ENCODE peak calls at places on chromosomes 4 and X, in eight cellular contexts. One of them, this sample, is unnamed.

GRCh38 chr4:8582941-8583654 is 2.9 kb downstream of the GPR78 start:
- DNase-seq in activated B cell treated with CpG ODN at 0.5 μM for 24 hours: no peak
- DNase-seq in AG04450: no peak
- DNase-seq in GM20000: no peak
- DNase-seq in tibial artery: peak
- DNase-seq in GM06990: no peak
- DNase-seq in nephron progenitor cell: no peak
- DNase-seq in colonic mucosa: no peak
- DNase-seq in this sample: no peak

GRCh38 chrX:15350329-15350996 is 15.1 kb upstream of the PIGA start:
- DNase-seq in activated B cell treated with CpG ODN at 0.5 μM for 24 hours: no peak
- DNase-seq in AG04450: no peak
- DNase-seq in GM20000: no peak
- DNase-seq in tibial artery: no peak
- DNase-seq in GM06990: no peak
- DNase-seq in nephron progenitor cell: peak
- DNase-seq in colonic mucosa: no peak
- DNase-seq in this sample: no peak

GRCh38 chr4:96519291-96519690 is 679.4 kb downstream of the PDHA2 start:
- DNase-seq in activated B cell treated with CpG ODN at 0.5 μM for 24 hours: no peak
- DNase-seq in AG04450: no peak
- DNase-seq in GM20000: no peak
- DNase-seq in tibial artery: no peak
- DNase-seq in GM06990: no peak
- DNase-seq in nephron progenitor cell: no peak
- DNase-seq in colonic mucosa: no peak
- DNase-seq in this sample: no peak

GRCh38 chr4:185004562-185005208 is 13.6 kb upstream of the HELT start:
- DNase-seq in activated B cell treated with CpG ODN at 0.5 μM for 24 hours: no peak
- DNase-seq in AG04450: no peak
- DNase-seq in GM20000: no peak
- DNase-seq in tibial artery: peak
- DNase-seq in GM06990: no peak
- DNase-seq in nephron progenitor cell: peak
- DNase-seq in colonic mucosa: peak
- DNase-seq in this sample: no peak

GRCh38 chr4:142909908-142910307 is 63.8 kb upstream of the INPP4B start:
- DNase-seq in activated B cell treated with CpG ODN at 0.5 μM for 24 hours: no peak
- DNase-seq in AG04450: no peak
- DNase-seq in GM20000: no peak
- DNase-seq in tibial artery: no peak
- DNase-seq in GM06990: no peak
- DNase-seq in nephron progenitor cell: no peak
- DNase-seq in colonic mucosa: no peak
- DNase-seq in this sample: no peak

GRCh38 chrX:15744181-15744867 is 6.3 kb downstream of the CA5B start:
- DNase-seq in activated B cell treated with CpG ODN at 0.5 μM for 24 hours: no peak
- DNase-seq in AG04450: no peak
- DNase-seq in GM20000: no peak
- DNase-seq in tibial artery: no peak
- DNase-seq in GM06990: no peak
- DNase-seq in nephron progenitor cell: peak
- DNase-seq in colonic mucosa: no peak
- DNase-seq in this sample: no peak

GRCh38 chr4:106306561-106306960 is 9.4 kb downstream of the TBCK start:
- DNase-seq in activated B cell treated with CpG ODN at 0.5 μM for 24 hours: no peak
- DNase-seq in AG04450: no peak
- DNase-seq in GM20000: no peak
- DNase-seq in tibial artery: no peak
- DNase-seq in GM06990: no peak
- DNase-seq in nephron progenitor cell: no peak
- DNase-seq in colonic mucosa: no peak
- DNase-seq in this sample: no peak

GRCh38 chr4:152528060-152528459 is 7.8 kb downstream of the FBXW7 start:
- DNase-seq in activated B cell treated with CpG ODN at 0.5 μM for 24 hours: no peak
- DNase-seq in AG04450: no peak
- DNase-seq in GM20000: no peak
- DNase-seq in tibial artery: no peak
- DNase-seq in GM06990: no peak
- DNase-seq in nephron progenitor cell: no peak
- DNase-seq in colonic mucosa: no peak
- DNase-seq in this sample: no peak

GRCh38 chr4:1234296-1234695 is 14.6 kb downstream of the CTBP1 start:
- DNase-seq in activated B cell treated with CpG ODN at 0.5 μM for 24 hours: no peak
- DNase-seq in AG04450: no peak
- DNase-seq in GM20000: no peak
- DNase-seq in tibial artery: peak
- DNase-seq in GM06990: no peak
- DNase-seq in nephron progenitor cell: no peak
- DNase-seq in colonic mucosa: no peak
- DNase-seq in this sample: no peak

GRCh38 chr4:183507928-183508327 is 3.1 kb downstream of the ING2 start:
- DNase-seq in activated B cell treated with CpG ODN at 0.5 μM for 24 hours: no peak
- DNase-seq in AG04450: no peak
- DNase-seq in GM20000: no peak
- DNase-seq in tibial artery: no peak
- DNase-seq in GM06990: no peak
- DNase-seq in nephron progenitor cell: no peak
- DNase-seq in colonic mucosa: peak
- DNase-seq in this sample: no peak

GRCh38 chrX:55801811-55802210 is 84.3 kb downstream of the RRAGB start:
- DNase-seq in activated B cell treated with CpG ODN at 0.5 μM for 24 hours: no peak
- DNase-seq in AG04450: no peak
- DNase-seq in GM20000: no peak
- DNase-seq in tibial artery: no peak
- DNase-seq in GM06990: no peak
- DNase-seq in nephron progenitor cell: no peak
- DNase-seq in colonic mucosa: no peak
- DNase-seq in this sample: no peak

GRCh38 chrX:10109695-10110094 is 47.1 kb upstream of the CLCN4 start:
- DNase-seq in activated B cell treated with CpG ODN at 0.5 μM for 24 hours: no peak
- DNase-seq in AG04450: no peak
- DNase-seq in GM20000: no peak
- DNase-seq in tibial artery: no peak
- DNase-seq in GM06990: no peak
- DNase-seq in nephron progenitor cell: no peak
- DNase-seq in colonic mucosa: peak
- DNase-seq in this sample: no peak

GRCh38 chr4:3420956-3421355 is 20.8 kb upstream of the HGFAC start:
- DNase-seq in activated B cell treated with CpG ODN at 0.5 μM for 24 hours: no peak
- DNase-seq in AG04450: no peak
- DNase-seq in GM20000: no peak
- DNase-seq in tibial artery: no peak
- DNase-seq in GM06990: no peak
- DNase-seq in nephron progenitor cell: no peak
- DNase-seq in colonic mucosa: no peak
- DNase-seq in this sample: no peak

GRCh38 chr4:140641789-140642439 is 73.2 kb upstream of the UCP1 start:
- DNase-seq in activated B cell treated with CpG ODN at 0.5 μM for 24 hours: no peak
- DNase-seq in AG04450: no peak
- DNase-seq in GM20000: no peak
- DNase-seq in tibial artery: no peak
- DNase-seq in GM06990: no peak
- DNase-seq in nephron progenitor cell: no peak
- DNase-seq in colonic mucosa: no peak
- DNase-seq in this sample: no peak

GRCh38 chrX:1452497-1453389 is at the start of gene ASMTL:
- DNase-seq in activated B cell treated with CpG ODN at 0.5 μM for 24 hours: peak
- DNase-seq in AG04450: peak
- DNase-seq in GM20000: peak
- DNase-seq in tibial artery: peak
- DNase-seq in GM06990: peak
- DNase-seq in nephron progenitor cell: peak
- DNase-seq in colonic mucosa: peak
- DNase-seq in this sample: peak

GRCh38 chr4:126938023-126938422 is 694.7 kb upstream of the INTU start:
- DNase-seq in activated B cell treated with CpG ODN at 0.5 μM for 24 hours: no peak
- DNase-seq in AG04450: no peak
- DNase-seq in GM20000: no peak
- DNase-seq in tibial artery: no peak
- DNase-seq in GM06990: no peak
- DNase-seq in nephron progenitor cell: no peak
- DNase-seq in colonic mucosa: no peak
- DNase-seq in this sample: no peak

GRCh38 chrX:17859609-17860178 is 1.4 kb downstream of the RAI2 start:
- DNase-seq in activated B cell treated with CpG ODN at 0.5 μM for 24 hours: no peak
- DNase-seq in AG04450: no peak
- DNase-seq in GM20000: no peak
- DNase-seq in tibial artery: no peak
- DNase-seq in GM06990: no peak
- DNase-seq in nephron progenitor cell: peak
- DNase-seq in colonic mucosa: no peak
- DNase-seq in this sample: no peak

GRCh38 chrX:130105226-130105625 is 5.1 kb downstream of the ELF4 start:
- DNase-seq in activated B cell treated with CpG ODN at 0.5 μM for 24 hours: no peak
- DNase-seq in AG04450: no peak
- DNase-seq in GM20000: no peak
- DNase-seq in tibial artery: no peak
- DNase-seq in GM06990: no peak
- DNase-seq in nephron progenitor cell: no peak
- DNase-seq in colonic mucosa: no peak
- DNase-seq in this sample: no peak

GRCh38 chr4:139584019-139584418 is 28.0 kb upstream of the SETD7 start:
- DNase-seq in activated B cell treated with CpG ODN at 0.5 μM for 24 hours: no peak
- DNase-seq in AG04450: no peak
- DNase-seq in GM20000: no peak
- DNase-seq in tibial artery: no peak
- DNase-seq in GM06990: no peak
- DNase-seq in nephron progenitor cell: no peak
- DNase-seq in colonic mucosa: no peak
- DNase-seq in this sample: no peak
- TF ChIP-seq CTCF in activated B cell treated with CpG ODN at 0.5 μM for 24 hours: no peak
- TF ChIP-seq CTCF in AG04450: peak
- TF ChIP-seq CTCF in GM20000: no peak
- TF ChIP-seq CTCF in tibial artery: no peak
- TF ChIP-seq CTCF in GM06990: no peak
- TF ChIP-seq CTCF in nephron progenitor cell: no peak
- TF ChIP-seq CTCF in colonic mucosa: no peak
- TF ChIP-seq CTCF in this sample: no peak

GRCh38 chr4:17667653-17668201 is 53.3 kb downstream of the MED28 start:
- DNase-seq in activated B cell treated with CpG ODN at 0.5 μM for 24 hours: no peak
- DNase-seq in AG04450: no peak
- DNase-seq in GM20000: no peak
- DNase-seq in tibial artery: no peak
- DNase-seq in GM06990: no peak
- DNase-seq in nephron progenitor cell: no peak
- DNase-seq in colonic mucosa: no peak
- DNase-seq in this sample: no peak
- TF ChIP-seq CTCF in activated B cell treated with CpG ODN at 0.5 μM for 24 hours: no peak
- TF ChIP-seq CTCF in AG04450: no peak
- TF ChIP-seq CTCF in GM20000: no peak
- TF ChIP-seq CTCF in tibial artery: no peak
- TF ChIP-seq CTCF in GM06990: no peak
- TF ChIP-seq CTCF in nephron progenitor cell: no peak
- TF ChIP-seq CTCF in colonic mucosa: no peak
- TF ChIP-seq CTCF in this sample: no peak

GRCh38 chrX:150365051-150365952 is 2.2 kb downstream of the MAMLD1 start:
- DNase-seq in activated B cell treated with CpG ODN at 0.5 μM for 24 hours: peak
- DNase-seq in AG04450: no peak
- DNase-seq in GM20000: peak
- DNase-seq in tibial artery: peak
- DNase-seq in GM06990: no peak
- DNase-seq in nephron progenitor cell: peak
- DNase-seq in colonic mucosa: peak
- DNase-seq in this sample: peak

GRCh38 chrX:150366951-150367545 is 3.9 kb downstream of the MAMLD1 start:
- DNase-seq in activated B cell treated with CpG ODN at 0.5 μM for 24 hours: no peak
- DNase-seq in AG04450: no peak
- DNase-seq in GM20000: no peak
- DNase-seq in tibial artery: no peak
- DNase-seq in GM06990: no peak
- DNase-seq in nephron progenitor cell: no peak
- DNase-seq in colonic mucosa: no peak
- DNase-seq in this sample: no peak

GRCh38 chrX:150363561-150364346 is 637 bp downstream of the MAMLD1 start:
- DNase-seq in activated B cell treated with CpG ODN at 0.5 μM for 24 hours: peak
- DNase-seq in AG04450: no peak
- DNase-seq in GM20000: no peak
- DNase-seq in tibial artery: peak
- DNase-seq in GM06990: no peak
- DNase-seq in nephron progenitor cell: peak
- DNase-seq in colonic mucosa: no peak
- DNase-seq in this sample: no peak

GRCh38 chrX:150364347-150365050 is 1.4 kb downstream of the MAMLD1 start:
- DNase-seq in activated B cell treated with CpG ODN at 0.5 μM for 24 hours: peak
- DNase-seq in AG04450: no peak
- DNase-seq in GM20000: peak
- DNase-seq in tibial artery: peak
- DNase-seq in GM06990: no peak
- DNase-seq in nephron progenitor cell: peak
- DNase-seq in colonic mucosa: peak
- DNase-seq in this sample: peak

DNA sequence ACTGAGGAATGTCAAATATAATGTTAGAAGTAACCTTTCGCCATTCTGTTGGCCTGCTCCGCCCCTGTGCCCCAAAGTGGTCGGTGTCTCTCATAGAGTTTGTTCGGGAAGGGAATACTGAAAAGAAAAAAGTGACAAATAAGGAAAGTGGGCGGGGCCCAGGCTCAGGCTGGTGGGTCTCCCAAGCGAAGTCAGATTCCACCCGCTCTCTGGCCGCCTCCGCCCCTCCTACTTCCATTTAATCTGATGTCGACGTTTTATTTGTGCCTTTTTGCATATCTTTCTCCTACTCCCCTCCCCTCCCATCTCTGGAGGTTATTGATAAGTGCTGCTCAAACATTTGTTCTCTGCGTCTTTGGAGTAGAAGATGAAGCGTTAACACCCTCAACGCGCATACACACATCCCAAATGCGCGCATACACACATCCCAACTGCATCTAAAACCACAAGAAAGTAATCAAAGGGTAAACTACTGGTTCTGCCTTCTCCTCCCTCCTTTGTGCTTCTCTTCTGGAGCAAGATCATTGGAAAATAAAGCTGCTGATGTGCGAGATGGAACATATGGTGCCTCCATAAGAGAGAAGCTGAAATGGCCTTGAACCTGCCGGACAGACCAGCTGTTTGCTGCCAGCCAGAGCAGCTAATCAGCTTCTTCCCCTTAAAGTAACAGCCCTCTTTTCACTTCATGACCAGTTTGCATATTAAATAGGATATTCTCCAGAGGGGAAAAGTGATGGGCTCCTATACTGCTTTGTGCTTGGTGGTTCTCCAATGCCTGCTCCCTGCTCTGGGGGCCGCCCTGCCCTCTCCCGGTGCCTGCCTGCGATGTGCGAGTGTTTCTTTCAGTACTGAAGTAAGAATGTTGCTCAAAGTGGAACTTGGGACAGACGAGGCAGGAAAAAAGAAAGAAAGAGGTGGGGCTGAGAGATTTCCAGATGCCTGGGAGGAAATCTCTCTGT is 3.1 kb downstream of the MAMLD1 start:
- DNase-seq in activated B cell treated with CpG ODN at 0.5 μM for 24 hours: no peak
- DNase-seq in AG04450: no peak
- DNase-seq in GM20000: no peak
- DNase-seq in tibial artery: peak
- DNase-seq in GM06990: no peak
- DNase-seq in nephron progenitor cell: peak
- DNase-seq in colonic mucosa: peak
- DNase-seq in this sample: no peak
- TF ChIP-seq CTCF in activated B cell treated with CpG ODN at 0.5 μM for 24 hours: no peak
- TF ChIP-seq CTCF in AG04450: peak
- TF ChIP-seq CTCF in GM20000: no peak
- TF ChIP-seq CTCF in tibial artery: no peak
- TF ChIP-seq CTCF in GM06990: no peak
- TF ChIP-seq CTCF in nephron progenitor cell: no peak
- TF ChIP-seq CTCF in colonic mucosa: no peak
- TF ChIP-seq CTCF in this sample: no peak

GRCh38 chrX:119638725-119639471 is 32.7 kb upstream of the NKRF start:
- DNase-seq in activated B cell treated with CpG ODN at 0.5 μM for 24 hours: no peak
- DNase-seq in AG04450: no peak
- DNase-seq in GM20000: peak
- DNase-seq in tibial artery: no peak
- DNase-seq in GM06990: peak
- DNase-seq in nephron progenitor cell: no peak
- DNase-seq in colonic mucosa: no peak
- DNase-seq in this sample: peak
- TF ChIP-seq CTCF in activated B cell treated with CpG ODN at 0.5 μM for 24 hours: no peak
- TF ChIP-seq CTCF in AG04450: no peak
- TF ChIP-seq CTCF in GM20000: no peak
- TF ChIP-seq CTCF in tibial artery: no peak
- TF ChIP-seq CTCF in GM06990: peak
- TF ChIP-seq CTCF in nephron progenitor cell: no peak
- TF ChIP-seq CTCF in colonic mucosa: no peak
- TF ChIP-seq CTCF in this sample: no peak